ENCODE peak calls at places on chromosomes 2 and 18, in six cellular contexts. Z is neuronal stem cell, H is ELR, D is cardiac fibroblast, G is tibial artery, Q is foreskin fibroblast. S is an unnamed sample.

GRCh38 chr2:46276652-46277051 is 20.6 kb upstream of the EPAS1 start:
- DNase-seq in Z (no peak), H (peak), D (peak), G (no peak), Q (no peak), S (no peak)

GRCh38 chr2:121356058-121356640 is 71.1 kb upstream of the TFCP2L1 start:
- DNase-seq in Z (peak), H (peak), D (peak), G (no peak), Q (peak), S (peak)

GRCh38 chr2:12759248-12759647 is 42.5 kb downstream of the TRIB2 start:
- DNase-seq in Z (no peak), H (peak), D (peak), G (no peak), Q (peak), S (peak)

GRCh38 chr2:239291505-239292350 is 109.1 kb downstream of the HDAC4 start:
- DNase-seq in Z (peak), H (no peak), D (no peak), G (peak), Q (no peak), S (no peak)

GRCh38 chr2:219687266-219687665 is 59.8 kb downstream of the SLC4A3 start:
- DNase-seq in Z (no peak), H (peak), D (peak), G (no peak), Q (peak), S (no peak)

GRCh38 chr2:194714541-194714940 is 942.5 kb upstream of the SLC39A10 start:
- DNase-seq in Z (no peak), H (peak), D (no peak), G (no peak), Q (no peak), S (no peak)

GRCh38 chr2:138507267-138507666 is 5.7 kb downstream of the SPOPL start:
- DNase-seq in Z (no peak), H (no peak), D (no peak), G (no peak), Q (no peak), S (no peak)

GRCh38 chr2:2839393-2840096 is 508.5 kb upstream of the MYT1L start:
- DNase-seq in Z (no peak), H (no peak), D (no peak), G (no peak), Q (no peak), S (no peak)

GRCh38 chr2:75500633-75501032 is 60.1 kb downstream of the EVA1A start:
- DNase-seq in Z (no peak), H (peak), D (peak), G (no peak), Q (peak), S (no peak)

GRCh38 chr2:238869293-238870124 is 21.6 kb downstream of the TWIST2 start:
- DNase-seq in Z (no peak), H (peak), D (peak), G (no peak), Q (peak), S (no peak)

GRCh38 chr2:239704737-239705136 is 303.9 kb upstream of the HDAC4 start:
- DNase-seq in Z (no peak), H (no peak), D (no peak), G (no peak), Q (no peak), S (no peak)

GRCh38 chr2:200993097-200993496 is 29.6 kb upstream of the ORC2 start:
- DNase-seq in Z (no peak), H (peak), D (peak), G (no peak), Q (peak), S (no peak)

GRCh38 chr18:63520053-63520452 is 22.1 kb upstream of the SERPINB12 start:
- DNase-seq in Z (no peak), H (peak), D (no peak), G (no peak), Q (no peak), S (no peak)

GRCh38 chr2:238434846-238435751 is 8.4 kb downstream of the ASB1 start:
- DNase-seq in Z (no peak), H (peak), D (no peak), G (no peak), Q (no peak), S (no peak)

GRCh38 chr2:60855989-60856669 is 25.2 kb upstream of the REL start:
- DNase-seq in Z (no peak), H (peak), D (no peak), G (no peak), Q (no peak), S (no peak)

GRCh38 chr2:178825183-178825582 is 18.0 kb upstream of the TTN start:
- DNase-seq in Z (no peak), H (peak), D (peak), G (no peak), Q (peak), S (no peak)

GRCh38 chr2:239249781-239250180 is 151.0 kb downstream of the HDAC4 start:
- DNase-seq in Z (no peak), H (peak), D (peak), G (peak), Q (peak), S (no peak)

GRCh38 chr2:75022516-75022915 is 64.1 kb downstream of the POLE4 start:
- DNase-seq in Z (no peak), H (peak), D (peak), G (no peak), Q (no peak), S (no peak)

GRCh38 chr2:63438171-63438570 is 150.1 kb downstream of the WDPCP start:
- DNase-seq in Z (no peak), H (no peak), D (peak), G (no peak), Q (no peak), S (no peak)

GRCh38 chr18:57906852-57907251 is 103.7 kb upstream of the ATP8B1 start:
- DNase-seq in Z (no peak), H (no peak), D (no peak), G (no peak), Q (no peak), S (no peak)

GRCh38 chr2:57728691-57729090 is 317.9 kb upstream of the VRK2 start:
- DNase-seq in Z (no peak), H (no peak), D (peak), G (no peak), Q (no peak), S (no peak)

GRCh38 chr2:39160982-39161381 is 40.1 kb upstream of the SOS1 start:
- DNase-seq in Z (no peak), H (no peak), D (no peak), G (no peak), Q (no peak), S (peak)

GRCh38 chr2:167924556-167924955 is 322.8 kb downstream of the STK39 start:
- DNase-seq in Z (no peak), H (no peak), D (no peak), G (no peak), Q (no peak), S (no peak)

GRCh38 chr2:19351914-19352697 is 6.3 kb downstream of the OSR1 start:
- DNase-seq in Z (no peak), H (no peak), D (no peak), G (no peak), Q (no peak), S (no peak)

GRCh38 chr2:99819766-99820165 is 322.6 kb downstream of the AFF3 start:
- DNase-seq in Z (no peak), H (no peak), D (no peak), G (no peak), Q (no peak), S (no peak)

GRCh38 chr18:67672719-67673118 is 156.2 kb upstream of the DSEL start:
- DNase-seq in Z (no peak), H (no peak), D (no peak), G (no peak), Q (no peak), S (no peak)

GRCh38 chr2:217402622-217403383 is 542.9 kb upstream of the TNP1 start:
- DNase-seq in Z (no peak), H (peak), D (no peak), G (no peak), Q (no peak), S (no peak)

GRCh38 chr2:157857881-157858280 is 18.2 kb downstream of the ACVR1 start:
- DNase-seq in Z (no peak), H (peak), D (peak), G (no peak), Q (no peak), S (peak)

GRCh38 chr2:153299809-153300208 is 178.8 kb downstream of the RPRM start:
- DNase-seq in Z (no peak), H (no peak), D (no peak), G (no peak), Q (no peak), S (no peak)

GRCh38 chr2:20781656-20782265 is 41.1 kb downstream of the LDAH start:
- DNase-seq in Z (no peak), H (peak), D (peak), G (no peak), Q (no peak), S (peak)

GRCh38 chr2:241154915-241155314 is 4.6 kb downstream of the PPP1R7 start:
- DNase-seq in Z (no peak), H (no peak), D (peak), G (no peak), Q (peak), S (no peak)

GRCh38 chr2:222747526-222748160 is 76.2 kb downstream of the MOGAT1 start:
- DNase-seq in Z (no peak), H (no peak), D (no peak), G (no peak), Q (no peak), S (no peak)

GRCh38 chr2:45439788-45440773 is 171.0 kb downstream of the SRBD1 start:
- DNase-seq in Z (no peak), H (peak), D (peak), G (no peak), Q (no peak), S (no peak)

GRCh38 chr18:60452424-60452823 is 79.8 kb upstream of the MC4R start:
- DNase-seq in Z (no peak), H (peak), D (peak), G (no peak), Q (peak), S (no peak)

S was measured in fibroblast of the conjunctiva.